ENCODE peak calls at places on chromosomes 3 and 15, in five cellular contexts. Z is tibial artery, A is colonic mucosa, Y is BJ, M is Panc1. J is an unnamed sample.

GRCh38 chr15:98878172-98878571 is 129.4 kb downstream of the PGPEP1L start:
- DNase-seq in Z (no peak), A (no peak), Y (no peak), M (no peak), J (no peak)

GRCh38 chr15:96337354-96337990 is 7.0 kb downstream of the NR2F2 start:
- DNase-seq in Z (no peak), A (peak; percentile 25), Y (no peak), M (no peak), J (no peak)

GRCh38 chr15:31396881-31397560 is 70.4 kb downstream of the KLF13 start:
- DNase-seq in Z (peak; percentile 94), A (peak; percentile 97), Y (peak; percentile 34), M (peak; percentile 18), J (no peak)

GRCh38 chr3:124837730-124838186 is 49.4 kb downstream of the ITGB5 start:
- DNase-seq in Z (peak; percentile 66), A (peak; percentile 77), Y (peak; percentile 80), M (peak; percentile 81), J (no peak)

GRCh38 chr3:48474619-48475018 is 28.1 kb downstream of the ATRIP start:
- DNase-seq in Z (no peak), A (no peak), Y (no peak), M (no peak), J (no peak)

GRCh38 chr3:193945126-193945525 is 190.8 kb upstream of the HES1 start:
- DNase-seq in Z (peak; percentile 65), A (peak; percentile 13), Y (no peak), M (no peak), J (no peak)

GRCh38 chr3:55165704-55166103 is 237.8 kb upstream of the LRTM1 start:
- DNase-seq in Z (no peak), A (no peak), Y (no peak), M (no peak), J (no peak)

GRCh38 chr3:64203216-64203615 is 22.1 kb downstream of the PRICKLE2 start:
- DNase-seq in Z (no peak), A (no peak), Y (no peak), M (no peak), J (no peak)

GRCh38 chr15:75201609-75202250 is at the start of gene C15orf39:
- DNase-seq in Z (peak; percentile 48), A (peak; percentile 71), Y (no peak), M (no peak), J (no peak)

GRCh38 chr15:37019479-37020433 is 80.6 kb downstream of the MEIS2 start:
- DNase-seq in Z (no peak), A (no peak), Y (no peak), M (no peak), J (no peak)

GRCh38 chr3:29515451-29515850 is 234.6 kb downstream of the RBMS3 start:
- DNase-seq in Z (no peak), A (no peak), Y (no peak), M (no peak), J (peak; percentile 44)

GRCh38 chr3:12752803-12753202 is 6.3 kb downstream of the TMEM40 start:
- DNase-seq in Z (no peak), A (no peak), Y (no peak), M (no peak), J (no peak)

GRCh38 chr3:131543714-131544113 is 40.9 kb upstream of the MRPL3 start:
- DNase-seq in Z (peak; percentile 23), A (peak; percentile 17), Y (peak; percentile 53), M (peak; percentile 36), J (no peak)

GRCh38 chr3:189204467-189204866 is 32.7 kb downstream of the TPRG1 start:
- DNase-seq in Z (no peak), A (no peak), Y (no peak), M (no peak), J (no peak)

GRCh38 chr3:98333989-98334606 is 19.6 kb upstream of the OR5K4 start:
- DNase-seq in Z (no peak), A (no peak), Y (no peak), M (no peak), J (no peak)

GRCh38 chr15:58229297-58229768 is 91.2 kb downstream of the AQP9 start:
- DNase-seq in Z (no peak), A (no peak), Y (no peak), M (no peak), J (no peak)

GRCh38 chr3:124409650-124410275 is 320.5 kb upstream of the UMPS start:
- DNase-seq in Z (no peak), A (no peak), Y (no peak), M (no peak), J (peak; percentile 51)

GRCh38 chr3:168847293-168847883 is 751.7 kb upstream of the GOLIM4 start:
- DNase-seq in Z (no peak), A (no peak), Y (no peak), M (no peak), J (peak; percentile 7)

GRCh38 chr3:122687298-122687697 is 6.7 kb downstream of the PARP14 start:
- DNase-seq in Z (no peak), A (no peak), Y (no peak), M (no peak), J (no peak)

GRCh38 chr15:49064281-49064653 is 18.0 kb upstream of the SECISBP2L start:
- DNase-seq in Z (no peak), A (no peak), Y (no peak), M (no peak), J (no peak)

GRCh38 chr3:127444761-127445160 is 145.8 kb downstream of the TPRA1 start:
- DNase-seq in Z (peak; percentile 2), A (no peak), Y (no peak), M (no peak), J (no peak)

GRCh38 chr3:127440384-127440783 is 150.1 kb downstream of the TPRA1 start:
- DNase-seq in Z (peak; percentile 5), A (no peak), Y (no peak), M (no peak), J (no peak)

GRCh38 chr3:127443581-127444375 is 146.8 kb downstream of the TPRA1 start:
- DNase-seq in Z (peak; percentile 14), A (no peak), Y (no peak), M (no peak), J (no peak)

GRCh38 chr3:127441764-127442163 is 148.8 kb downstream of the TPRA1 start:
- DNase-seq in Z (no peak), A (no peak), Y (no peak), M (no peak), J (no peak)

GRCh38 chr3:127442551-127442950 is 148.0 kb downstream of the TPRA1 start:
- DNase-seq in Z (no peak), A (no peak), Y (no peak), M (no peak), J (no peak)
- H3K27me3 ChIP-seq in Z (no peaks in the 10 kb centered on the region), A (no peaks in the 10 kb centered on the region), Y (peaks cover 1% of the 10 kb centered on the region), M (no peaks in the 10 kb centered on the region), J (peaks cover 2% of the 10 kb centered on the region)

DNA sequence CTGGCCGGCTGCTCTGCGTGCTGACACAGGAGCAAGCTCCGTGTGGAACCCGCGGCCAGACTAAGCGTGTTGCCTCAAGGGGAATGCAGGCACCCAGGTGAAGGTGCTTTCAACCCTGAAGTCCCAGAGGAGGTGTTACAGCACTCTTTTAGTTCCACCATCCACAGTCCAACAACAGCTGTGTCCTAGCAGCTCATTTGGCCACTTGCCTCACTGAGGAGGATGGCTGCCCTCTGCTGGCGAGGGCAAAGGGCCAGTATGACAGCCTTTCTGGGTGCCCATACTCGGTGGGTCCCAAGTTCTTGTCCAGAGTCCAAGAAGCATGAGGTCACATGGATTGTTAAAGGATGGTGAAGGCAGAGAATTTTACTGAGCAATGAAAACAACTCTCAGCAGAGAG is 87.8 kb downstream of the C3orf85 start:
- DNase-seq in Z (no peak), A (peak; percentile 65), Y (no peak), M (no peak), J (no peak)
- TF ChIP-seq CTCF in Z (no peak), A (peak; percentile 45), Y (no peak), M (peak; percentile 69), J (peak; percentile 51)

DNA sequence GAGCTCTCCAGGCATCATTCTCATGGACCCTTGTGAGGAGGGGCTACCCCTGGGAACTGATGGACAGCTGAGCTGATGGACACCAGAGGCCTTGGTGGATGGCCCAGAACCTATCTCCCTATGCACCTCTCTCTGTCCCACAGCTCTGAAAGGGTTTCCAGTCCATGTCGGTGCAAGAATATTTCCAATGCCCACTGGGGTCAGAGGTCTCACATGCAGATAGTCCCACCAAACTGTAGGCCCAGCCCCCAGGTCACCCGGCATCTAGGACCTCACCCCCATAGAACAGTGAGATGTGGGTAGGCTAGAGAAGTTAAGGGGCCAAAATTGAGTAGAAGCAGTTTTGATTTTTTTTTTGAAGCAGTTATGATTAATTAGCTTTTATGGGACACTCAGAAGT is 2.6 kb downstream of the ALPK3 start:
- DNase-seq in Z (no peak), A (no peak), Y (no peak), M (no peak), J (no peak)
- H3K4me3 ChIP-seq in Z (peak overlapping the region; percentile 64), A (no peak overlapping the region), Y (no peak overlapping the region), M (no peak overlapping the region), J (no peak overlapping the region)

GRCh38 chr3:41321642-41321980 is 122.3 kb downstream of the CTNNB1 start:
- DNase-seq in Z (no peak), A (no peak), Y (no peak), M (no peak), J (no peak)
- H3K27me3 ChIP-seq in Z (no peaks in the 10 kb centered on the region), A (no peaks in the 10 kb centered on the region), Y (no peaks in the 10 kb centered on the region), M (no peaks in the 10 kb centered on the region), J (no peaks in the 10 kb centered on the region)

DNA sequence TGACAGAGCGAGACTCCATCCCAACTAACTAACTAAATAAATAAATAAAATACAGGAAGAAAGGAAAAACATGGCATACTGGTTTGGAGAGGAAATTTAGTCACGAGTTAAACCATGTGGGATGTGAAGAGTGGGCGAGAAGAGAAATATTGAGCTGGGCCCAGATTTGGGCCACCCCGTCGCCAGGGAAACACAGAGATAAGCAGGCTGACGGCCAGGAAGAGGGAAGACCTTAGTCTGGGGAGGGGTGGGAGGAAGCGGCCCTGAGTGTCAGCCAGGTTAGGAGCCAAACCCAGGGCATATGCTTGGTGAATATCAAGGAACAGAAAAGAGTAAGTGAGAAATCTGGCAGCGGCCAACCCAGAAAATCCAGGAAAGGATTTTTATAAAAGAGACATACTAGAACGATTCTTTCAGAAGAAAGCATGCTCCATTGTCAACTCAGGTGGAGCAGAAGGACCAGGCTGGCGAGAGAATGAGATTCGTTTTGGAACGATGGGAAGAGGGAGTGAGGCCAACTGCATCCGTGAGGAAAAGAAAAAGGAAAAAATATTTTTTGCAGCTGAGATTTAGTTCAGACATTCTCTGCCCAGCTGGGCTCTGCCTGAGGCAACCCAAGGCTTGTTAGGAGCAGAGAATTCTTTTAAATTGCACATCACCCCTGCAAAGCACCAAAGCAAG is 59.2 kb upstream of the RAD18 start:
- DNase-seq in Z (no peak), A (no peak), Y (no peak), M (no peak), J (no peak)
- TF ChIP-seq CTCF in Z (no peak), A (no peak), Y (no peak), M (no peak), J (no peak)

GRCh38 chr15:79977431-79977940 is 6.5 kb upstream of the BCL2A1 start:
- DNase-seq in Z (no peak), A (no peak), Y (no peak), M (no peak), J (no peak)
- H3K4me3 ChIP-seq in Z (no peak overlapping the region), A (no peak overlapping the region), Y (no peak overlapping the region), M (no peak overlapping the region), J (no peak overlapping the region)

GRCh38 chr15:88681610-88682221 is 42.9 kb downstream of the ISG20 start:
- DNase-seq in Z (no peak), A (no peak), Y (no peak), M (no peak), J (no peak)
- H3K27me3 ChIP-seq in Z (no peaks in the 10 kb centered on the region), A (no peaks in the 10 kb centered on the region), Y (peaks cover 4% of the 10 kb centered on the region), M (no peaks in the 10 kb centered on the region), J (no peaks in the 10 kb centered on the region)

GRCh38 chr3:134323966-134324962 is 50.0 kb downstream of the AMOTL2 start:
- DNase-seq in Z (no peak), A (no peak), Y (no peak), M (no peak), J (no peak)
- TF ChIP-seq CTCF in Z (no peak), A (no peak), Y (no peak), M (no peak), J (no peak)

GRCh38 chr3:152193673-152194267 is 75.0 kb upstream of the MBNL1 start:
- DNase-seq in Z (no peak), A (no peak), Y (no peak), M (no peak), J (no peak)
- H3K4me3 ChIP-seq in Z (peak overlapping the region; percentile 29), A (no peak overlapping the region), Y (no peak overlapping the region), M (peak overlapping the region; percentile 43), J (no peak overlapping the region)